ENCODE peak calls at places on chromosome 22, in six cellular contexts. One of them, this sample, is unnamed.
A peak's percentile ranks its signal among the peaks of the same experiment; 100 is the strongest.

GRCh38 chr22:47091921-47092700 is 329.7 kb downstream of the TBC1D22A start:
- DNase-seq in HCT116: no peak
- DNase-seq in suprapubic skin: no peak
- DNase-seq in K562: no peak
- DNase-seq in spleen: no peak
- DNase-seq in transverse colon: no peak
- DNase-seq in this sample: no peak

GRCh38 chr22:35961480-35961902 is 67.1 kb downstream of the RBFOX2 start:
- DNase-seq in HCT116: no peak
- DNase-seq in suprapubic skin: peak; percentile 67
- DNase-seq in K562: no peak
- DNase-seq in spleen: no peak
- DNase-seq in transverse colon: no peak
- DNase-seq in this sample: no peak

GRCh38 chr22:44743804-44744211 is 8.6 kb upstream of the ARHGAP8 start:
- DNase-seq in HCT116: no peak
- DNase-seq in suprapubic skin: no peak
- DNase-seq in K562: no peak
- DNase-seq in spleen: no peak
- DNase-seq in transverse colon: no peak
- DNase-seq in this sample: no peak

GRCh38 chr22:20427104-20427944 is 10.3 kb downstream of the SCARF2 start:
- DNase-seq in HCT116: no peak
- DNase-seq in suprapubic skin: no peak
- DNase-seq in K562: no peak
- DNase-seq in spleen: peak; percentile 69
- DNase-seq in transverse colon: no peak
- DNase-seq in this sample: no peak

GRCh38 chr22:20550851-20551744 is 43.7 kb downstream of the MED15 start:
- DNase-seq in HCT116: no peak
- DNase-seq in suprapubic skin: peak; percentile 68
- DNase-seq in K562: no peak
- DNase-seq in spleen: peak; percentile 82
- DNase-seq in transverse colon: no peak
- DNase-seq in this sample: no peak

GRCh38 chr22:39236321-39237275 is 8.2 kb downstream of the PDGFB start:
- DNase-seq in HCT116: no peak
- DNase-seq in suprapubic skin: no peak
- DNase-seq in K562: peak; percentile 63
- DNase-seq in spleen: no peak
- DNase-seq in transverse colon: peak; percentile 45
- DNase-seq in this sample: peak; percentile 85

GRCh38 chr22:27682438-27682837 is 119.1 kb downstream of the MN1 start:
- DNase-seq in HCT116: no peak
- DNase-seq in suprapubic skin: no peak
- DNase-seq in K562: peak; percentile 60
- DNase-seq in spleen: no peak
- DNase-seq in transverse colon: no peak
- DNase-seq in this sample: no peak

GRCh38 chr22:50733521-50734342 is 4.3 kb upstream of the ACR start:
- DNase-seq in HCT116: no peak
- DNase-seq in suprapubic skin: peak; percentile 44
- DNase-seq in K562: no peak
- DNase-seq in spleen: peak; percentile 70
- DNase-seq in transverse colon: peak; percentile 5
- DNase-seq in this sample: no peak

GRCh38 chr22:21755855-21756284 is 20.3 kb upstream of the YPEL1 start:
- DNase-seq in HCT116: no peak
- DNase-seq in suprapubic skin: no peak
- DNase-seq in K562: peak; percentile 97
- DNase-seq in spleen: no peak
- DNase-seq in transverse colon: no peak
- DNase-seq in this sample: no peak

GRCh38 chr22:22076361-22076760 is 93.8 kb upstream of the TOP3B start:
- DNase-seq in HCT116: no peak
- DNase-seq in suprapubic skin: no peak
- DNase-seq in K562: no peak
- DNase-seq in spleen: no peak
- DNase-seq in transverse colon: no peak
- DNase-seq in this sample: no peak

GRCh38 chr22:17678817-17679385 is 40.3 kb downstream of the BCL2L13 start:
- DNase-seq in HCT116: no peak
- DNase-seq in suprapubic skin: no peak
- DNase-seq in K562: no peak
- DNase-seq in spleen: no peak
- DNase-seq in transverse colon: no peak
- DNase-seq in this sample: no peak

GRCh38 chr22:18931905-18932652 is 4.0 kb downstream of the PRODH start:
- DNase-seq in HCT116: no peak
- DNase-seq in suprapubic skin: no peak
- DNase-seq in K562: no peak
- DNase-seq in spleen: no peak
- DNase-seq in transverse colon: no peak
- DNase-seq in this sample: no peak

GRCh38 chr22:18968011-18968749 is 32.1 kb upstream of the PRODH start:
- DNase-seq in HCT116: no peak
- DNase-seq in suprapubic skin: peak; percentile 57
- DNase-seq in K562: peak; percentile 75
- DNase-seq in spleen: no peak
- DNase-seq in transverse colon: no peak
- DNase-seq in this sample: no peak

GRCh38 chr22:21970037-21970799 is 12.4 kb downstream of the TOP3B start:
- DNase-seq in HCT116: no peak
- DNase-seq in suprapubic skin: no peak
- DNase-seq in K562: no peak
- DNase-seq in spleen: no peak
- DNase-seq in transverse colon: no peak
- DNase-seq in this sample: no peak

GRCh38 chr22:25656724-25657123 is 85.3 kb upstream of the MYO18B start:
- DNase-seq in HCT116: no peak
- DNase-seq in suprapubic skin: no peak
- DNase-seq in K562: no peak
- DNase-seq in spleen: no peak
- DNase-seq in transverse colon: no peak
- DNase-seq in this sample: no peak

GRCh38 chr22:25929479-25929878 is 187.5 kb downstream of the MYO18B start:
- DNase-seq in HCT116: no peak
- DNase-seq in suprapubic skin: no peak
- DNase-seq in K562: no peak
- DNase-seq in spleen: no peak
- DNase-seq in transverse colon: no peak
- DNase-seq in this sample: no peak

GRCh38 chr22:20663137-20663828 is 110.6 kb upstream of the SERPIND1 start:
- DNase-seq in HCT116: no peak
- DNase-seq in suprapubic skin: no peak
- DNase-seq in K562: no peak
- DNase-seq in spleen: no peak
- DNase-seq in transverse colon: no peak
- DNase-seq in this sample: no peak

GRCh38 chr22:42369250-42370041 is 62.8 kb downstream of the NFAM1 start:
- DNase-seq in HCT116: peak; percentile 88
- DNase-seq in suprapubic skin: peak; percentile 94
- DNase-seq in K562: peak; percentile 97
- DNase-seq in spleen: peak; percentile 96
- DNase-seq in transverse colon: peak; percentile 93
- DNase-seq in this sample: peak; percentile 52
- TF ChIP-seq POLR2AphosphoS5 in HCT116: peak; percentile 80
- TF ChIP-seq POLR2AphosphoS5 in suprapubic skin: no peak
- TF ChIP-seq POLR2AphosphoS5 in K562: no peak
- TF ChIP-seq POLR2AphosphoS5 in spleen: peak; percentile 63
- TF ChIP-seq POLR2AphosphoS5 in transverse colon: peak; percentile 8
- TF ChIP-seq POLR2AphosphoS5 in this sample: no peak

DNA sequence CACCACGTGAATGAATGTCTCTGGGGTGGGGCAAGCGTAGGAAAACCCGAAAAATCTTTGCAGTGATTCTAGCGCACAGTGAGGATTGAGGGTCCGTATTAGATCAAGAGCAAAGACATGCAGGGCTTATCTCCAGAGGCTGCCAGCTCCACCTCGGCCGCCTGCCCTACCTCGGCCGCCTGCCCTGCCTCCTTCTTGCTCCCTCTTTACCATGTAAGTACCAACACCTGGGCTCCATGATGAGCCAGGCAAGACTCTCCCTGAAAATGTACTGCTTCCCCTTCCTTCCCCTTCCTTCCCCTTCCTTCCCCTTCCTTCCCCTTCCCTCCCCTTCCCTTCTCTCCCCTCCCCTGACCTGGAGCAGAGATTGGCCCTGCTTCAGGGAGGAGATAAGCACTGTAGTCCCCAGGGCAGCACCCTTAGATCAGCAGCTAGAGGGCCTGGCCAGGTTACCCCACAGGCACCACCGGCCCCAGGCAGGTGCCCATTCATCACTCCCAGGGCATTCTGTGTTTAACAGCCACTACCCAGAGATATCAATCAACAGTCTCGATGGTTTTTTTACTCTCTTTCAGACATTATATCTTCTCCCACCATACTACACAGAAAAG is 25.5 kb upstream of the ADORA2A start:
- DNase-seq in HCT116: no peak
- DNase-seq in suprapubic skin: no peak
- DNase-seq in K562: no peak
- DNase-seq in spleen: no peak
- DNase-seq in transverse colon: no peak
- DNase-seq in this sample: no peak
- H3K4me3 ChIP-seq in HCT116: no peak overlapping the region
- H3K4me3 ChIP-seq in suprapubic skin: no peak overlapping the region
- H3K4me3 ChIP-seq in K562: no peak overlapping the region
- H3K4me3 ChIP-seq in spleen: no peak overlapping the region
- H3K4me3 ChIP-seq in transverse colon: no peak overlapping the region
- H3K4me3 ChIP-seq in this sample: no peak overlapping the region

GRCh38 chr22:37817705-37818311 is 5.4 kb upstream of the GALR3 start:
- DNase-seq in HCT116: no peak
- DNase-seq in suprapubic skin: peak; percentile 84
- DNase-seq in K562: peak; percentile 86
- DNase-seq in spleen: peak; percentile 94
- DNase-seq in transverse colon: peak; percentile 90
- DNase-seq in this sample: peak; percentile 72
- TF ChIP-seq POLR2AphosphoS5 in HCT116: no peak
- TF ChIP-seq POLR2AphosphoS5 in suprapubic skin: no peak
- TF ChIP-seq POLR2AphosphoS5 in K562: peak; percentile 26
- TF ChIP-seq POLR2AphosphoS5 in spleen: peak; percentile 78
- TF ChIP-seq POLR2AphosphoS5 in transverse colon: peak; percentile 19
- TF ChIP-seq POLR2AphosphoS5 in this sample: no peak

GRCh38 chr22:49045276-49045675 is 782.4 kb downstream of the BRD1 start:
- DNase-seq in HCT116: no peak
- DNase-seq in suprapubic skin: peak; percentile 24
- DNase-seq in K562: no peak
- DNase-seq in spleen: no peak
- DNase-seq in transverse colon: no peak
- DNase-seq in this sample: no peak
- H3K4me3 ChIP-seq in HCT116: no peak overlapping the region
- H3K4me3 ChIP-seq in suprapubic skin: no peak overlapping the region
- H3K4me3 ChIP-seq in K562: no peak overlapping the region
- H3K4me3 ChIP-seq in spleen: no peak overlapping the region
- H3K4me3 ChIP-seq in transverse colon: no peak overlapping the region
- H3K4me3 ChIP-seq in this sample: no peak overlapping the region

GRCh38 chr22:31618057-31618456 is 44.0 kb downstream of the PISD start:
- DNase-seq in HCT116: no peak
- DNase-seq in suprapubic skin: no peak
- DNase-seq in K562: no peak
- DNase-seq in spleen: no peak
- DNase-seq in transverse colon: no peak
- DNase-seq in this sample: no peak
- TF ChIP-seq POLR2AphosphoS5 in HCT116: no peak
- TF ChIP-seq POLR2AphosphoS5 in suprapubic skin: no peak
- TF ChIP-seq POLR2AphosphoS5 in K562: no peak
- TF ChIP-seq POLR2AphosphoS5 in spleen: peak; percentile 14
- TF ChIP-seq POLR2AphosphoS5 in transverse colon: no peak
- TF ChIP-seq POLR2AphosphoS5 in this sample: no peak

GRCh38 chr22:46077669-46078099 is 72.6 kb upstream of the PPARA start:
- DNase-seq in HCT116: no peak
- DNase-seq in suprapubic skin: peak; percentile 58
- DNase-seq in K562: no peak
- DNase-seq in spleen: peak; percentile 43
- DNase-seq in transverse colon: peak; percentile 8
- DNase-seq in this sample: no peak

GRCh38 chr22:46079861-46080821 is 70.2 kb upstream of the PPARA start:
- DNase-seq in HCT116: no peak
- DNase-seq in suprapubic skin: peak; percentile 87
- DNase-seq in K562: no peak
- DNase-seq in spleen: peak; percentile 78
- DNase-seq in transverse colon: peak; percentile 60
- DNase-seq in this sample: no peak

GRCh38 chr22:46079093-46079860 is 71.0 kb upstream of the PPARA start:
- DNase-seq in HCT116: no peak
- DNase-seq in suprapubic skin: peak; percentile 71
- DNase-seq in K562: no peak
- DNase-seq in spleen: peak; percentile 61
- DNase-seq in transverse colon: peak; percentile 7
- DNase-seq in this sample: no peak

GRCh38 chr22:46076651-46077339 is 73.5 kb upstream of the PPARA start:
- DNase-seq in HCT116: no peak
- DNase-seq in suprapubic skin: peak; percentile 79
- DNase-seq in K562: no peak
- DNase-seq in spleen: peak; percentile 74
- DNase-seq in transverse colon: peak; percentile 28
- DNase-seq in this sample: no peak

DNA sequence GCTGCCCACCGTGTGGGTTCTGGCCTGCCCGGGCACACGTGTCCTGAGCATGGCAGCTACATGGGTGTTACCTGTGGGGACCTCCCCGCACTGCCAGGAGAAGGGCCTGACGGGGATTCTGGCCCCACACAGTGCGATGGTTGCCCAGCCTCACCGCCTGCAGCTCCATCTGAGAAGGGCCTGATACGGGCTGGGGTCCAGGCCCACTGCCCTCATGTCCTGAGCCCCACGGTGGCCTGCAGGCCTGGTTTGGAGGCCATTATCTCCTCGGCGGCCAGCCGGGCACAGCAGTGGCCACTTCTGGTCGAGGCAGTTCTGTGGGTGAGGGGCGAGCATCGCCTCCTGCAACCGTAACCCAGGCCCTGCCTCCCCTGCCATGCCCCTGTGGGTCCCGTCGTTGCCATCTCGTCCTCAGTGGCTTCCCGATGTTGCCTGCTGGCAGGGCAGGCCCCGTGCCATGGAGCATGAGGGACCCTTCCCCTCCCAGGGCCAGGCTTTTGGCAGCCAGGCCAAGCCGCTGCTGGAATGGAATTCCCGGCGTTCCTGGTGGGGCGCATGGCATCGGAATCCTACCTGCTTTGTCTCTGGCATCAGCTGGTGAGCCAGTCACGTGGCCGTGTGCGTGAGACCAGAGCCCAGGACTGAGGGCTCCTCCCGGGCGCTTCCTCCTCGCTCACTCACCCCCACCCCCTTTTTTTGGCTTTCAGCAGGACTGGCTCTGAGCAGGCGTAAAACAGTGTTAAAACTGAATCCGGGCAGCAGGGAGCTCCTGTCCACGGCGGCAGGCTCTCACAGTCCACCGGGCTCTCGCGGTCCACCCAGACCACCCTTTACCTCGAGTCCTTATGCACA is 71.9 kb upstream of the PPARA start:
- DNase-seq in HCT116: no peak
- DNase-seq in suprapubic skin: peak; percentile 86
- DNase-seq in K562: no peak
- DNase-seq in spleen: peak; percentile 76
- DNase-seq in transverse colon: peak; percentile 32
- DNase-seq in this sample: no peak
- H3K4me3 ChIP-seq in HCT116: peak overlapping the region; percentile 64
- H3K4me3 ChIP-seq in suprapubic skin: peak overlapping the region; percentile 79
- H3K4me3 ChIP-seq in K562: no peak overlapping the region
- H3K4me3 ChIP-seq in spleen: peak overlapping the region; percentile 1
- H3K4me3 ChIP-seq in transverse colon: no peak overlapping the region
- H3K4me3 ChIP-seq in this sample: no peak overlapping the region

GRCh38 chr22:29393019-29393608 is 4.7 kb upstream of the AP1B1 start:
- DNase-seq in HCT116: no peak
- DNase-seq in suprapubic skin: no peak
- DNase-seq in K562: no peak
- DNase-seq in spleen: no peak
- DNase-seq in transverse colon: no peak
- DNase-seq in this sample: no peak
- TF ChIP-seq POLR2AphosphoS5 in HCT116: no peak
- TF ChIP-seq POLR2AphosphoS5 in suprapubic skin: no peak
- TF ChIP-seq POLR2AphosphoS5 in K562: no peak
- TF ChIP-seq POLR2AphosphoS5 in spleen: no peak
- TF ChIP-seq POLR2AphosphoS5 in transverse colon: no peak
- TF ChIP-seq POLR2AphosphoS5 in this sample: no peak